ENCODE peak calls at places on chromosomes 2 and 18, in ten cellular contexts. Z, G, T, I, R, M, A, D, E and C are unnamed samples.
A peak's percentile ranks its signal among the peaks of the same experiment; 100 is the strongest.

GRCh38 chr2:122543815-122544214 is 788.4 kb downstream of the TSN start:
- DNase-seq in Z (no peak), G (peak; percentile 52), T (no peak), I (no peak), R (no peak), M (peak; percentile 2), A (no peak), D (peak; percentile 9), E (no peak), C (peak; percentile 72)

GRCh38 chr2:15807418-15808220 is 132.7 kb upstream of the MYCN start:
- DNase-seq in Z (no peak), G (no peak), T (no peak), I (no peak), R (no peak), M (no peak), A (no peak), D (no peak), E (no peak), C (no peak)

GRCh38 chr18:45111507-45111858 is 430.8 kb downstream of the SETBP1 start:
- DNase-seq in Z (no peak), G (no peak), T (no peak), I (no peak), R (no peak), M (no peak), A (no peak), D (no peak), E (no peak), C (no peak)

GRCh38 chr2:43445248-43445647 is 150.6 kb downstream of the THADA start:
- DNase-seq in Z (peak; percentile 8), G (no peak), T (no peak), I (no peak), R (no peak), M (no peak), A (peak; percentile 56), D (no peak), E (no peak), C (peak; percentile 69)

GRCh38 chr2:149213764-149214493 is 116.5 kb upstream of the LYPD6 start:
- DNase-seq in Z (no peak), G (no peak), T (no peak), I (no peak), R (no peak), M (no peak), A (no peak), D (no peak), E (no peak), C (no peak)

GRCh38 chr2:6556755-6557154 is 309.0 kb downstream of the CMPK2 start:
- DNase-seq in Z (no peak), G (peak; percentile 71), T (peak; percentile 66), I (no peak), R (peak; percentile 79), M (peak; percentile 51), A (no peak), D (peak; percentile 64), E (peak; percentile 56), C (no peak)

GRCh38 chr2:47336259-47337238 is 66.4 kb upstream of the MSH2 start:
- DNase-seq in Z (no peak), G (peak; percentile 46), T (no peak), I (no peak), R (no peak), M (no peak), A (no peak), D (peak; percentile 42), E (peak; percentile 49), C (peak; percentile 92)

GRCh38 chr2:85851253-85851955 is 37.4 kb downstream of the ST3GAL5 start:
- DNase-seq in Z (no peak), G (no peak), T (no peak), I (no peak), R (no peak), M (no peak), A (no peak), D (no peak), E (no peak), C (no peak)

GRCh38 chr2:112891333-112891950 is 19.5 kb upstream of the IL37 start:
- DNase-seq in Z (no peak), G (no peak), T (peak; percentile 95), I (peak; percentile 95), R (peak; percentile 72), M (no peak), A (no peak), D (no peak), E (peak; percentile 62), C (no peak)

GRCh38 chr2:223723954-223724411 is 113.4 kb downstream of the AP1S3 start:
- DNase-seq in Z (peak; percentile 26), G (no peak), T (no peak), I (no peak), R (no peak), M (no peak), A (no peak), D (no peak), E (no peak), C (no peak)

DNA sequence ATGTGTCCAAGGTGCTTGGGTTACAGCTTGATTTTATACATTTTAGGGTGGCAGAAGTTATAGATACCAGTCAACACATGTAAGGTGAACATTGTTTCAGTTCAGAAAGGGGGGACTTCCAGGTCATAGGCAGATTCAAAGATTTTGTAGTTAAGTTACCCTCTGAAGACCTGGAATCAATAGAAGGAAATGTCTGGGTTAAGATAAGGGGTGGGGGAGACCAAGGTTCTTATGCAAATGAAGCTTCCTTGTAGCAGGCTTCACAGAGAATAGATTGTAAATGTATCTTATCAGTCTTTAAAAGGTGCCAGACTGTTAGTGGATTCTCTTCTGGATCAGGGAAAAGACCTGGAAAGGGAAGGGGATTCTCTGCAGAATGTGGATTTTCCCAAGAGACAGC is 42.4 kb downstream of the BMPR2 start:
- DNase-seq in Z (no peak), G (no peak), T (no peak), I (no peak), R (no peak), M (no peak), A (peak; percentile 58), D (no peak), E (peak; percentile 6), C (no peak)
- H4K20me1 ChIP-seq in Z (no peaks in the 10 kb centered on the region), G (peaks cover 3% of the 10 kb centered on the region), T (no peaks in the 10 kb centered on the region), I (no peaks in the 10 kb centered on the region), R (no peaks in the 10 kb centered on the region), M (peaks cover 78% of the 10 kb centered on the region), A (peaks cover 7% of the 10 kb centered on the region), D (no peaks in the 10 kb centered on the region), E (peaks cover 3% of the 10 kb centered on the region), C (peaks cover 13% of the 10 kb centered on the region)

DNA sequence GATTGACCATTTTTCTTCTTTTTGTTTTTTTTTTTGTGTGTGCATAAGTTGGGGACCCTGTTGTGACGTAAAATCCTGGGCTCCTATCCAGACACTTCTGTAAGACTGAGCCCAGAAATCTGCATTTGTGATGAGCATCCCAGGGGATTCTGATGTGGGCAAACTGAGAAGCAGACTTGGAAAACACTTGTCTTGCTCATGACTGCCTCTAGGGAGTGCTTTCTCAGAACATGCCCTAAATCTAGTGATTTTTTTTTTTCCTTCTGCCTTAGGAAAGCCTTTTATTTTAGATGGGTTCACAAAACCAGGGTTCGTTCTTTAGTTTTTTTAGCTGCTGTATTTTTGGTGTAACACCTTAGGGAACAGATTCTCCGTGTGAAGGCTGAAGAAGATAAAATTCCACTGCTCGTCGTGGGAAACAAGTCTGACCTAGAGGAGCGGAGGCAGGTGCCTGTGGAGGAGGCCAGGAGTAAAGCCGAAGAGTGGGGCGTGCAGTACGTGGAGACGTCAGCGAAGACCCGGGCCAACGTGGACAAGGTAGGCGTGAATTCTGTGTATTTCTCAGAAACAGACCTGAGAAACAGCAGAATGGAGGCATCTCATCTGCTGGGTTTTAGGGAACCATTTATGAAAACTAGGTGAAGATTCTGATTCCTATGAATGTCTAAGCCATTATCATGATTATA is 36.7 kb downstream of the RALB start:
- DNase-seq in Z (no peak), G (no peak), T (no peak), I (no peak), R (no peak), M (no peak), A (no peak), D (no peak), E (no peak), C (peak; percentile 69)
- TF ChIP-seq CTCF in Z (peak; percentile 37), G (peak; percentile 20), T (no peak), I (no peak), R (peak; percentile 29), M (peak; percentile 32), A (peak; percentile 3), D (peak; percentile 11), E (no peak), C (peak; percentile 38)

GRCh38 chr18:55323051-55323994 is 264.7 kb downstream of the TCF4 start:
- DNase-seq in Z (no peak), G (peak; percentile 31), T (no peak), I (no peak), R (no peak), M (no peak), A (peak; percentile 37), D (peak; percentile 48), E (no peak), C (no peak)

GRCh38 chr18:55321268-55322175 is 266.5 kb downstream of the TCF4 start:
- DNase-seq in Z (peak; percentile 91), G (peak; percentile 89), T (no peak), I (no peak), R (no peak), M (peak; percentile 87), A (peak; percentile 82), D (peak; percentile 93), E (peak; percentile 91), C (peak; percentile 23)

GRCh38 chr18:55324166-55324565 is 263.8 kb downstream of the TCF4 start:
- DNase-seq in Z (no peak), G (no peak), T (no peak), I (no peak), R (no peak), M (no peak), A (no peak), D (no peak), E (no peak), C (no peak)

GRCh38 chr18:55320399-55321255 is 267.4 kb downstream of the TCF4 start:
- DNase-seq in Z (no peak), G (peak; percentile 48), T (no peak), I (no peak), R (no peak), M (peak; percentile 51), A (peak; percentile 24), D (peak; percentile 62), E (no peak), C (peak; percentile 13)

DNA sequence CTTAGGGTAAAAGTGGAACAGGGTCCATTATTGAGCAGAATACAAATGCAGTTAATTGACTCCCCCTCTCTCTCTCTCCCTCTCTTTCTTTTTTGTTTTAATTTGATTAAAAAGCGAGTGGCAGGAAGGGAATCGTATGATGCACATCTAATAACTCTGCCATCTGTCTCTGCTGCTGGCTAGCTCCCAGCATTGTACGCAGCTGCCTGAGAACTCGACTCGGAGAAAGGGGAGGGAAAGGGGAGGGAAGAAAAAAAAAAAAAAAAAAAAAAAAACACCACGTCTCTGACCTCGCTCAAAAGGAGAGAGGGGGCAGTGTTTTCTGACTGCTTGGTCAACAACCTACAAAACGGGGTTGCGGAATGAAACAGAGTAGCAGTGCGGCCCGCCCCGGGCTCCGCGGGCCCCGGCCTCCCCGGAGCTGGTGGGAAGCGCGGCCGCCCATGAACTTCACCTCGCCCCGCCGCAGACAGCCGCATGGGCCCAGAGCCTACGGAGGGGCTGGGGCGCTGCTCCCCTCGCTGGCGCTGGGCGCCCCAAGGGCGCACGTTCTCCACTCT is 265.7 kb downstream of the TCF4 start:
- DNase-seq in Z (peak; percentile 86), G (peak; percentile 96), T (no peak), I (no peak), R (no peak), M (peak; percentile 93), A (peak; percentile 96), D (peak; percentile 95), E (peak; percentile 85), C (peak; percentile 82)
- H2AFZ ChIP-seq in Z (no peak overlapping the region), G (peak overlapping the region; percentile 88), T (no peak overlapping the region), I (peak overlapping the region; percentile 88), R (no peak overlapping the region), M (peak overlapping the region; percentile 30), A (no peak overlapping the region), D (peak overlapping the region; percentile 6), E (peak overlapping the region; percentile 42), C (peak overlapping the region; percentile 74)

GRCh38 chr2:101796825-101797600 is 99.5 kb downstream of the MAP4K4 start:
- DNase-seq in Z (no peak), G (no peak), T (no peak), I (no peak), R (no peak), M (no peak), A (peak; percentile 63), D (no peak), E (no peak), C (no peak)
- H4K20me1 ChIP-seq in Z (peaks cover 92% of the 10 kb centered on the region), G (peaks cover 76% of the 10 kb centered on the region), T (peaks cover 38% of the 10 kb centered on the region), I (peaks cover 4% of the 10 kb centered on the region), R (peaks cover 4% of the 10 kb centered on the region), M (peaks cover 88% of the 10 kb centered on the region), A (peaks cover 16% of the 10 kb centered on the region), D (no peaks in the 10 kb centered on the region), E (peaks cover 35% of the 10 kb centered on the region), C (peaks cover 43% of the 10 kb centered on the region)